ENCODE peak calls at places on chromosome 2, in four cellular contexts. R is SK-N-SH, D is K562, C is HepG2. M is an unnamed sample.

GRCh38 chr2:212361174-212361756 is 177.3 kb downstream of the ERBB4 start:
- DNase-seq in R (no peak), D (no peak), C (peak; percentile 35), M (no peak)

GRCh38 chr2:37641582-37642111 is 29.8 kb downstream of the CDC42EP3 start:
- DNase-seq in C (no peak), D (no peak), R (peak; percentile 79), M (no peak)

GRCh38 chr2:183026424-183026823 is 11.8 kb downstream of the NCKAP1 start:
- DNase-seq in D (no peak), C (no peak), R (no peak), M (no peak)

GRCh38 chr2:241047253-241048010 is 49.0 kb downstream of the SNED1 start:
- DNase-seq in D (no peak), C (no peak), R (no peak), M (no peak)

GRCh38 chr2:232488097-232488711 is 570 bp upstream of the ECEL1 start:
- DNase-seq in R (peak; percentile 43), C (no peak), D (no peak), M (no peak)

GRCh38 chr2:8045081-8045614 is 636.7 kb upstream of the ID2 start:
- DNase-seq in C (no peak), R (no peak), D (no peak), M (no peak)

GRCh38 chr2:6642011-6642410 is 223.7 kb downstream of the CMPK2 start:
- DNase-seq in R (no peak), D (no peak), C (no peak), M (no peak)

GRCh38 chr2:240538031-240538780 is 19.6 kb downstream of the ANKMY1 start:
- DNase-seq in R (no peak), C (no peak), D (no peak), M (no peak)

GRCh38 chr2:15730545-15731212 is 139.0 kb downstream of the DDX1 start:
- DNase-seq in C (peak; percentile 80), R (peak; percentile 91), D (peak; percentile 70), M (peak; percentile 81)

GRCh38 chr2:176959614-176960013 is 253.0 kb upstream of the HNRNPA3 start:
- DNase-seq in R (no peak), D (no peak), C (no peak), M (no peak)

GRCh38 chr2:25331686-25332365 is 9.9 kb downstream of the DNMT3A start:
- DNase-seq in R (no peak), C (no peak), D (no peak), M (no peak)

GRCh38 chr2:132669854-132670103 is 226 bp downstream of the LYPD1 start:
- DNase-seq in C (no peak), D (no peak), R (peak; percentile 70), M (no peak)

GRCh38 chr2:109255594-109255993 is 126.6 kb downstream of the SH3RF3 start:
- DNase-seq in C (no peak), R (no peak), D (no peak), M (no peak)

GRCh38 chr2:168684921-168685618 is 117.4 kb upstream of the NOSTRIN start:
- DNase-seq in C (no peak), R (peak; percentile 29), D (no peak), M (no peak)

GRCh38 chr2:147688252-147688651 is 156.6 kb upstream of the ACVR2A start:
- DNase-seq in D (no peak), C (no peak), R (no peak), M (no peak)

GRCh38 chr2:200104015-200104414 is 148.6 kb downstream of the MAIP1 start:
- DNase-seq in R (no peak), D (no peak), C (no peak), M (no peak)

DNA sequence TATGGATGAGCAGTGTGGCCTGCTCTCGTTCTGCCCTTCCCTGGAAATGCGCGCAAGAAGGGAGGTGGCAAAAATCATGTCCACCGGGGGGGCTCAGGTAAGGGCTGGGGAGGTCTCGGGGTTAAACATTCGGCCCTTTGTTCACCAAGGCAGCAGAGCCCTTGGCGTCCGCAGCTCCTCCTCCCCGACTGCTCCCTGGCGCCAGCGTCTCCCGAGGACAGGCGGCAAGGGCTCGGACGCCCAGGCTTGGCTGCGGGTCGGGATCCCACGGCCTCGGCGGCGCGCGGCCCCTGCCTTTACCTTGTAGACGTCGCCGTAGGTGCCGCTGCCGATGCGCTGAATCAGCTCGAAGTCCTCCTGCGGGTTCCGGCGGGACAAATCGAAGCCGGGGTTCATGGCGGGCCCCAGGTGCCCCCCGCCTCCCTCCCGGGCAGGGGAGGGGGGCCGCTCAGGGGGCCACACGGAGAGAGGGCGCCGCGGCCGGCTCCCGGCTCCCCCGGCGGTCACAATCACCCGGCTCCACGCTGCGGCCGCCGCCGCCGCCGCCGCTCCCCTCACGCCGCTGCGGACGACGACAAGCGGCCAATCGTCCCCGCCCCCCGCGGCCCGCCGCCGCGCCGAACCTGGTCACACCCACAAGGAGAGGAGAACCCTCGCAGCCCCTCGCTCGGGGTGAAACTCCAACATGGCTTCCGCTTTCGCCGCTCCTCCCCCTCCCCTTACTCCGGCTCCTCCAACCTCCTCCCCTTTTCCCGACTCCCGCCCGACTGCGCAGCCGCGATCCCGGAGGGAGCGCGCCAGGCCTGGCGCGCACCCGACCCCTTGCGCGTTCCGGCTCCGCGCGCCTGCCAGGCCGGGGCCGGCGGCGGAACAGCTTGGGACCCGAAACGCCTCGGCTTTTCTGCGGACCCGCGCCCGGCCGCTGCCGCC is at the start of gene MAP4K3:
- DNase-seq in R (peak; percentile 100), D (peak; percentile 97), C (peak; percentile 96), M (peak; percentile 83)
- TF ChIP-seq REST in R (no peak), D (no peak), C (no peak), M (no peak)

DNA sequence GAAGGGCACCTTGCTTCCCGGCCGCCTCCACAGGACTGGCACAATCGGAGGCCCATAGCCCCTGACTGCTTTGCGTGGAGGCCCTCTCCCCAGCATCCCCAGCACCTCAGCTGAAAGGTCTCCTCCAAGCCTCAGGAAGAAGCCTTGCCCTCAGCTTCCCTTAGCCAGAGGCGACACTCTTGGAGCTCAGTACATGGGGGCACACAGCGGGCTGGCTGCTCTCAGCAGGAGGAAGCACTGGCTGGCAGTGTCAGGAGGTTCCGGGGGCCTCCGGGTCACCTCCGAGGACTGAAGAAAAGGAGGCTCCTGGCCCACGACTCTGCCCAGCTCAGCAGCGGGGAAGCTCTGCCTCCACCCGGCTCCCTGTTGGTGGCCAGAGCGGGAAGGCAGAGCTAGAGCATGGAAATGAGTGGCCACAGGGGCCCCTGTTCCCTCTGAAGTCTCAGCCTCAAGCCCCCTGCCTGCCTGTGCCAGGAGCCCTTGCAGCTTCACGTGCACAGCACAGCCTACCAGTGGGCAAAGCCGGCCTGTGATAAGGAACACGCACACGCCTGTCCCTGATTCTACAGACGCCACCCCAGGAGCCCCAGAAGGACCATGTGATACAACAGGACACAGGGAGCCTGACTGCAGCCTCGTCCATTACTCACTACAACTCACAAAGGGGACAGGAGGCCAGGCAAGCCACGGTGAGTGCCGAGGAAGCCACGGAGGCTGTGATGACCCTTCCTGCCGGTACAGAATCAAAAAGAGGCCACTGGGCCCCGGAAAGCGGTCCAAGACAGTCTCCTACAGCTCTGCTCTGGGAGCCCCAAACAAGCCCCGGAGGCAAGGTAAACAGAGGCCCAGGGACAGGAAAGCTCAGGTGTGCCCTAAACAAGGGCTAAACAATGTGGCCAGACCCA is 15.5 kb downstream of the HDAC4 start:
- DNase-seq in C (no peak), R (no peak), D (no peak), M (no peak)
- TF ChIP-seq ELF1 in C (no peak), R (no peak), D (no peak), M (no peak)

GRCh38 chr2:118091140-118091478 is 2.8 kb downstream of the INSIG2 start:
- DNase-seq in D (no peak), C (peak; percentile 13), R (no peak), M (no peak)

GRCh38 chr2:118088051-118089014 is at the start of gene INSIG2:
- DNase-seq in R (peak; percentile 90), C (peak; percentile 99), D (peak; percentile 91), M (peak; percentile 97)

GRCh38 chr2:118086024-118086633 is 2.1 kb upstream of the INSIG2 start:
- DNase-seq in C (peak; percentile 90), R (no peak), D (no peak), M (no peak)

GRCh38 chr2:118090387-118091139 is 2.3 kb downstream of the INSIG2 start:
- DNase-seq in C (peak; percentile 41), R (no peak), D (no peak), M (no peak)

GRCh38 chr2:118089015-118089800 is 937 bp downstream of the INSIG2 start:
- DNase-seq in D (peak; percentile 23), R (peak; percentile 36), C (peak; percentile 89), M (no peak)
- TF ChIP-seq REST in D (no peak), R (no peak), C (no peak), M (no peak)

GRCh38 chr2:75998451-75998850 is 287.7 kb upstream of the GCFC2 start:
- DNase-seq in C (no peak), D (no peak), R (no peak), M (no peak)
- TF ChIP-seq ELF1 in C (no peak), D (no peak), R (no peak), M (no peak)

GRCh38 chr2:119028327-119029174 is 86.6 kb downstream of the MARCO start:
- DNase-seq in D (peak; percentile 52), C (peak; percentile 45), R (peak; percentile 39), M (peak; percentile 48)
- TF ChIP-seq REST in D (no peak), C (no peak), R (no peak), M (no peak)

DNA sequence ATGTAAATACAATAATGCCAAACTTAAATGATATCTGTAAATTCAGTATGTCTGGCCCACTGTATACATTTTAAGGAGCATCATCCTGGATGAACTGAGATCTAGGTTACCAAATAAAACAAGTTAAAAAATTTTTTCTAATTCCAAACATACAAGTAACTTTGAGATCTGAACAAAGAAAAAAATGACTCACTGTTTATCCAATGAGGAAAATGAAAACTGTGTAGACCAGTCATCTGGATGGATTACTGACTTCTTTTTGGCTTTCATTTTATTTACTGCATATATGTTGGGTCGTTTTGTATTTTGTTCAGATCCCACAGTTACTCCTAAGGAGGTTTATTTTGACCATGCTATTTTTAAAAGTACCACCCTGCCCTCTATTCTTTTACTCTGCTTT is 189.8 kb downstream of the RBM43 start:
- DNase-seq in R (no peak), C (no peak), D (no peak), M (no peak)
- TF ChIP-seq ELF1 in R (no peak), C (no peak), D (no peak), M (no peak)

GRCh38 chr2:36371963-36372391 is 16.4 kb downstream of the CRIM1 start:
- DNase-seq in C (peak; percentile 73), D (no peak), R (no peak), M (no peak)
- TF ChIP-seq REST in C (no peak), D (no peak), R (peak; percentile 78), M (no peak)

M was measured in HCT116.